ENCODE peak calls at places on chromosome 13, in four cellular contexts. N is colonic mucosa; T is progenitor cell of endocrine pancreas; Q is stimulated activated CD8-positive, alpha-beta memory T cell treated with anti-CD3 and anti-CD28 coated beads, Interleukin-7, amount 100 ng/mL, for 1 hour. R is an unnamed sample.
A peak's percentile ranks its signal among the peaks of the same experiment; 100 is the strongest.

GRCh38 chr13:101709952-101710351 is 257.5 kb downstream of the ITGBL1 start:
- DNase-seq in T (no peak), N (no peak), Q (no peak), R (no peak)

GRCh38 chr13:26599403-26599802 is 41.9 kb downstream of the WASF3 start:
- DNase-seq in N (no peak), T (no peak), Q (no peak), R (no peak)

GRCh38 chr13:99501952-99502310 is 659 bp downstream of the TM9SF2 start:
- DNase-seq in T (no peak), Q (no peak), N (peak; percentile 55), R (no peak)

GRCh38 chr13:63706751-63707150 is 2291.1 kb upstream of the PCDH20 start:
- DNase-seq in N (no peak), Q (no peak), T (no peak), R (no peak)

GRCh38 chr13:50376895-50377575 is 361.8 kb downstream of the KCNRG start:
- DNase-seq in Q (no peak), N (no peak), T (no peak), R (no peak)

GRCh38 chr13:58721273-58721672 is 1089.7 kb downstream of the PCDH17 start:
- DNase-seq in Q (no peak), T (no peak), N (no peak), R (no peak)

GRCh38 chr13:101747039-101747438 is 294.6 kb downstream of the ITGBL1 start:
- DNase-seq in T (no peak), N (no peak), Q (no peak), R (no peak)

GRCh38 chr13:106865706-106866288 is 297.9 kb upstream of the ARGLU1 start:
- DNase-seq in T (no peak), Q (no peak), N (no peak), R (no peak)

GRCh38 chr13:103640617-103641016 is 574.4 kb upstream of the SLC10A2 start:
- DNase-seq in T (no peak), Q (no peak), N (no peak), R (no peak)

GRCh38 chr13:61685683-61686013 is 270.0 kb upstream of the PCDH20 start:
- DNase-seq in N (no peak), T (no peak), Q (no peak), R (no peak)

GRCh38 chr13:33519561-33520479 is 234.3 kb upstream of the STARD13 start:
- DNase-seq in N (no peak), Q (no peak), T (no peak), R (no peak)

GRCh38 chr13:104809483-104809882 is 1726.0 kb downstream of the EFNB2 start:
- DNase-seq in N (no peak), Q (no peak), T (no peak), R (no peak)

GRCh38 chr13:29038700-29039099 is 218.6 kb downstream of the MTUS2 start:
- DNase-seq in Q (no peak), T (no peak), N (no peak), R (no peak)

GRCh38 chr13:21742041-21742440 is 71.2 kb downstream of the FGF9 start:
- DNase-seq in T (no peak), Q (no peak), N (peak; percentile 72), R (no peak)

GRCh38 chr13:40080676-40081075 is 425.2 kb downstream of the COG6 start:
- DNase-seq in T (no peak), Q (no peak), N (no peak), R (no peak)

GRCh38 chr13:41139296-41139966 is 6.8 kb upstream of the KBTBD6 start:
- DNase-seq in N (no peak), Q (no peak), T (no peak), R (no peak)

GRCh38 chr13:29754486-29754806 is 96.0 kb downstream of the UBL3 start:
- DNase-seq in N (no peak), Q (no peak), T (no peak), R (no peak)

GRCh38 chr13:37616131-37616530 is 17.6 kb upstream of the POSTN start:
- DNase-seq in Q (no peak), T (no peak), N (no peak), R (no peak)

GRCh38 chr13:37777676-37778075 is 91.9 kb downstream of the TRPC4 start:
- DNase-seq in Q (no peak), N (no peak), T (no peak), R (no peak)

GRCh38 chr13:46109451-46109850 is 4.6 kb upstream of the CPB2 start:
- DNase-seq in T (no peak), Q (no peak), N (no peak), R (no peak)

GRCh38 chr13:110070511-110071120 is 236.3 kb downstream of the COL4A1 start:
- DNase-seq in Q (no peak), T (no peak), N (no peak), R (no peak)

GRCh38 chr13:105497597-105497996 is 1037.9 kb downstream of the EFNB2 start:
- DNase-seq in T (no peak), N (no peak), Q (no peak), R (no peak)

GRCh38 chr13:113552786-113553540 is 31.6 kb upstream of the TFDP1 start:
- DNase-seq in Q (no peak), N (peak; percentile 13), T (no peak), R (no peak)

R was measured in NCI-H187.